ENCODE peak calls at places on chromosomes 3 and 15, in eight cellular contexts. C is breast epithelium, R is SK-N-SH, E is stomach, I is spleen, Y is GM23338, A is GM12878, H is sigmoid colon. V is an unnamed sample.
A peak's percentile ranks its signal among the peaks of the same experiment; 100 is the strongest.

GRCh38 chr3:73295511-73296257 is 234.2 kb downstream of the EBLN2 start:
- DNase-seq in C (no peak), R (no peak), E (no peak), I (no peak), Y (no peak), A (no peak), H (no peak), V (no peak)

GRCh38 chr15:40928975-40929729 is at the start of gene DLL4:
- DNase-seq in C (peak; percentile 44), R (peak; percentile 80), E (peak; percentile 74), I (peak; percentile 85), Y (peak; percentile 92), A (no peak), H (no peak), V (peak; percentile 87)

GRCh38 chr3:24154751-24155150 is 209.7 kb downstream of the NR1D2 start:
- DNase-seq in C (no peak), R (no peak), E (no peak), I (no peak), Y (no peak), A (no peak), H (no peak), V (no peak)

GRCh38 chr3:106277731-106278130 is 408.9 kb upstream of the CBLB start:
- DNase-seq in C (no peak), R (no peak), E (no peak), I (no peak), Y (no peak), A (no peak), H (no peak), V (no peak)

GRCh38 chr3:87088984-87089841 is 98.3 kb upstream of the VGLL3 start:
- DNase-seq in C (peak; percentile 65), R (peak; percentile 37), E (peak; percentile 36), I (peak; percentile 82), Y (peak; percentile 68), A (no peak), H (peak; percentile 89), V (peak; percentile 37)

GRCh38 chr3:177597325-177598109 is 400.2 kb upstream of the TBL1XR1 start:
- DNase-seq in C (peak; percentile 66), R (peak; percentile 22), E (no peak), I (no peak), Y (no peak), A (no peak), H (peak; percentile 84), V (no peak)

GRCh38 chr3:51975857-51976549 is 1.1 kb downstream of the ABHD14A start:
- DNase-seq in C (peak; percentile 60), R (peak; percentile 89), E (peak; percentile 62), I (peak; percentile 88), Y (peak; percentile 78), A (no peak), H (peak; percentile 91), V (peak; percentile 75)

GRCh38 chr3:152192050-152192449 is 76.7 kb upstream of the MBNL1 start:
- DNase-seq in C (no peak), R (no peak), E (no peak), I (no peak), Y (no peak), A (no peak), H (no peak), V (no peak)

GRCh38 chr15:97893988-97894387 is 66.5 kb upstream of the ARRDC4 start:
- DNase-seq in C (no peak), R (no peak), E (no peak), I (no peak), Y (no peak), A (no peak), H (no peak), V (no peak)

GRCh38 chr3:178406206-178406605 is 130.0 kb upstream of the KCNMB2 start:
- DNase-seq in C (no peak), R (no peak), E (no peak), I (no peak), Y (no peak), A (no peak), H (no peak), V (no peak)

GRCh38 chr15:70605606-70606410 is 157.6 kb downstream of the UACA start:
- DNase-seq in C (peak; percentile 88), R (peak; percentile 65), E (peak; percentile 82), I (no peak), Y (peak; percentile 29), A (no peak), H (peak; percentile 92), V (peak; percentile 34)

GRCh38 chr15:42387603-42388002 is 28.3 kb downstream of the CAPN3 start:
- DNase-seq in C (no peak), R (no peak), E (no peak), I (no peak), Y (no peak), A (no peak), H (no peak), V (no peak)

GRCh38 chr15:78222745-78223395 is 11.5 kb downstream of the ACSBG1 start:
- DNase-seq in C (no peak), R (no peak), E (no peak), I (no peak), Y (no peak), A (no peak), H (no peak), V (no peak)

GRCh38 chr3:46693038-46693896 is at the start of gene ALS2CL:
- DNase-seq in C (peak; percentile 45), R (peak; percentile 92), E (peak; percentile 72), I (peak; percentile 92), Y (peak; percentile 77), A (no peak), H (peak; percentile 74), V (peak; percentile 81)

DNA sequence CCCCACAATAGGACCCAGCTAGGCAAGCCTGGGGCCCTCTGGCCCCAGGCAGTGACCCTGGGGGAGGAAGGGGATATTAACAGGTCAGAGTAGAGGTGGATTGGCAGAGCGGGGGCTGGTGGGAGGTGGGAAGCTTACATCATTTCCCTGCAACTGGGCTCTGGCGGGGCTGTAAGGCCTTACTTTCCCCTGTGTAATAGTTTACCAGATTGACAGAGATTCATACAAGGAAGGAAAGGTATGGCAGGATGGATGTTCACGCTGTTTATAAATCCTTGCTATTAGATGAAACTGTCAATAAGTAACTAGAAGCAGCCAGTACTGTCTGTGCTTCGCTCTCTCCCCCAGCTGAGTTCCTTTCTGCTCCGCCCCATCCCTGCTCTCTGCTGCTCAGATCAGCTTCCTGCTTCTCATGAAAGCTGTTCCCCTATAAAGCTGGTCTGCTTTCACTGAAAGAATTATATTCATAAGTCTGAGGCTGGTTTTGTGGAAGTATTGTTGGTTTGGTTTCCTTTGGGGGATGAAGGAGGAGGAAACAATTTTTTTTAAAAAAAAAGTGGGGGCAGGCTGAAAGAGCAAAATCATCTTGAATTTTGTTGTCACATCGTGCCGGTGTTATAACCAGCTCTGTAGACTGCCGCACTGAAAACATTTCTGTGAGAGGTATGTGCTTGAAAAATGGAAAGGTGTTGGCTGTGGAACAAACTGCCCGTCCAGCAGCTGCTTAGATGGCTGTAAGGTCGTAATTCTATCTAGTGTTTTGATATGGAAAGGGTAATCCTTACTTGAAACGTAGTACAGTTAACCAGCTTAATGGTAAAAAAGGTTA is 76.4 kb downstream of the BBX start:
- DNase-seq in C (no peak), R (peak; percentile 36), E (no peak), I (peak; percentile 86), Y (peak; percentile 48), A (peak; percentile 59), H (peak; percentile 70), V (peak; percentile 62)
- H3K4me3 ChIP-seq in C (peak overlapping the region; percentile 24), R (peak overlapping the region; percentile 56), E (peak overlapping the region; percentile 27), I (peak overlapping the region; percentile 35), Y (peak overlapping the region; percentile 20), A (peak overlapping the region; percentile 71), H (peak overlapping the region; percentile 44), V (peak overlapping the region; percentile 19)

DNA sequence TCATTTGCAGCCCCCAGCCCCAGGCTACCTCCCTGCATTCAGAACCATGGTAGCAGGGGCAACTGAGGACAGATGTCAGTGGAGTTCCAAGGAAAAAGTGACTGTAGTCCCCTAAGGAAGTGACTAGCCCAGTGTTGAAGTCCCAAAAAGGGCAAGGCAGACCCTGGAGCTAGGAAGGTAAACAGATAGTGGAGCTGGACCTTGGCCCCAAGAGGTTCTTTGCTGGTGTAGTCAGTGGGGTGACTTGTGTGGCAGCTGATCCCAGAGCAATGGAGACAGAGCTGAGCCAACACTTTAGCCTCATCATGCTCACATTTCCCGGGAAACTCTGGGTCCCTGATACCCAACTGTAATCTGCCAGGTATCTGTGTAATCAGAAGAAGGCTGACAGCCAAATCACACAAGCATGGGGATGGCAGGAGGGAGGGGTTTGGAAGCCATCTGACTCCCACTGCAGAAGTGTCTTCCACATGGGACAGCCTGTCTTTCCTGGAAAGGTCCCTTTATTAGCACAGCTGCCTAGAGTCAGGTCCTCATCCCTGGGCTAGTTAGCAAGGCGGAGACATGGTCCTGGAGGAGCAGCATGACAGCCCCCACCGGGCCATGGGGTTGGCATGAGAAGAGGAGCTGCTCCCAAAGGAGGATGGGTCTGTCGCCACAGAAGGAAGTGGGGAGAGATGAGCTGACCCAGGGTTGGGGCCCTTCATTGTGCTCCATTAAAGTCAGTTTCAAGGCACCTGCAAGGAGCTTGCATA is 39.8 kb downstream of the PXYLP1 start:
- DNase-seq in C (no peak), R (no peak), E (no peak), I (no peak), Y (no peak), A (no peak), H (no peak), V (no peak)
- TF ChIP-seq POLR2AphosphoS5 in C (no peak), R (no peak), E (no peak), I (no peak), Y (no peak), A (no peak), H (no peak), V (no peak)

DNA sequence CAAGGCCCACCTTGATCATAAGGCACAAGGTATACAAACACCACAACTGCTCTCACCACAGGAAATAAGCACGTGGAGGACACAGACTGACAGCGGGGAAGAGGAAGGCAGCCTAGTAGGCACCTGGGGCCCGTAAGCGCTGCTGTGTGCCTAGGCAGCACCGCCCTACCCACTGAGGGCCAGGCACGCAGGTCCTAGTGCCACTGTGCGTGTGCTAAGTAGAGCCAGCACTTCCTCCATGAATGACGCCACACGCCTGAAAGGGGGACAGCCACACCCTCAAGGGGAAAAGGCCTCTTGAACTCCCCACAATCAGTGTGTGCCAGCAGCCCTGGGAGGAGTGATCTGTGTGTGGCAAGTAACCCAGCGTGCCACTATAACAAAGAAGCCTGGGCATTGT is 73.0 kb downstream of the ATP1B3 start:
- DNase-seq in C (no peak), R (no peak), E (no peak), I (no peak), Y (no peak), A (no peak), H (no peak), V (no peak)
- H3K36me3 ChIP-seq in C (no peaks in the 10 kb centered on the region), R (peaks cover 10% of the 10 kb centered on the region), E (peaks cover 42% of the 10 kb centered on the region), I (peaks cover 12% of the 10 kb centered on the region), Y (peaks cover 9% of the 10 kb centered on the region), A (peaks cover 8% of the 10 kb centered on the region), H (peaks cover 20% of the 10 kb centered on the region), V (no peaks in the 10 kb centered on the region)

DNA sequence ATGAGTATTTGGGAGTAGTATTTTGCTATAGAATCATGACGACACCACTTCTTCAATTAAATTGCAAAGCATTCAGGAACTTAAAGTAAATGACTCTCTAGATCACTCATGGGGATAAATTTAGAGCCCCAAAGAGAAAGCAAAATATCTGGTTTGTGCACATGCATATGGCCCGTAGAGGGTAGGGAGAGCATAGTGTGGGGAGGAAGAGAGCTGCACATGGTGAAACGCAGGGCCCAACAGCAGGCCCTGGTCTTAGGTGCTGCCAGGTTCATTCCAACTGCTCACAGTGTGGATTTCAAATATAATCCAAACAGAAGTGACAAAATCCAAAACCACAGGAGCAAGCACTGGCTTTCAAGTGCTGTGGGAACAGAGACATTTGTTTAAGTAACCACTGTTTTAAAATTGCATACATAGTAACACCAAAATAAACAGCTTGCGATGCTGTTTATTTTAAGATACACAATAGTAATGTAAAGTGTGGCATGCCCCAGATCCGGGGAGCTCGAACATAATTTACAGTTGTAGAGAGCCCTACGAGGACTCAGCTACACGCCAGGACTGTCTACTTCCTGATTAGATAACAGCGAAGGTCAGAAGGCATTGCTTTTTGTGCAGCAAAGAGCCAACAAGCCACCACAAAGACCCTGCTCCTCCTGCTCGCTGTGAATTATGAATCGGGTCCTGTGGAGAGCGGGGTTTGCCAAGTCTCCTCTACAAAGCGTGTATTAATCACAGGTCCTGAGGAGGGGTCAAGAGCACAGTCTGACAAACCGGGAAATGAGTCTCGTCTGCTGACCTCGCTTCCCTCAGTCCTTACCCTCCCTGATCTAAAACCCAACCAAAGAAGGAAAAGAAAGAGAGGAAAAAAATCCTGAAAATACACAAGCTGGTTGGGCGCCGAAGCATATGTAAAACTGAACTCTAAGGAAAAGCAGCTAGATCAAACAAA is 80.6 kb downstream of the MEIS2 start:
- DNase-seq in C (no peak), R (peak; percentile 14), E (peak; percentile 31), I (no peak), Y (no peak), A (no peak), H (no peak), V (no peak)
- H3K4me3 ChIP-seq in C (no peak overlapping the region), R (no peak overlapping the region), E (no peak overlapping the region), I (no peak overlapping the region), Y (no peak overlapping the region), A (peak overlapping the region; percentile 26), H (no peak overlapping the region), V (no peak overlapping the region)

V was measured in transverse colon.